ENCODE peak calls at places on chromosomes 1 and 21, in ten cellular contexts. One of them, this sample, is unnamed.

GRCh38 chr1:30302808-30303310 is 420.5 kb downstream of the MATN1 start:
- DNase-seq in GM04504: no peak
- DNase-seq in cardiac fibroblast: no peak
- DNase-seq in WTC11: no peak
- DNase-seq in AG09319: no peak
- DNase-seq in NCI-H187 treated with DMSO at 0.1 percent for 48 hours: peak; percentile 23
- DNase-seq in smooth muscle cell of the brain vasculature: no peak
- DNase-seq in T follicular helper cell: no peak
- DNase-seq in ACHN: no peak
- DNase-seq in occipital lobe: no peak
- DNase-seq in this sample: no peak

GRCh38 chr1:179228783-179229213 is 679 bp downstream of the ABL2 start:
- DNase-seq in smooth muscle cell of the brain vasculature: no peak
- DNase-seq in WTC11: peak; percentile 62
- DNase-seq in cardiac fibroblast: no peak
- DNase-seq in ACHN: peak; percentile 39
- DNase-seq in NCI-H187 treated with DMSO at 0.1 percent for 48 hours: no peak
- DNase-seq in AG09319: no peak
- DNase-seq in occipital lobe: peak; percentile 17
- DNase-seq in T follicular helper cell: no peak
- DNase-seq in GM04504: no peak
- DNase-seq in this sample: peak; percentile 50

GRCh38 chr1:81699234-81699633 is 101.5 kb upstream of the ADGRL2 start:
- DNase-seq in WTC11: no peak
- DNase-seq in T follicular helper cell: no peak
- DNase-seq in AG09319: no peak
- DNase-seq in NCI-H187 treated with DMSO at 0.1 percent for 48 hours: no peak
- DNase-seq in ACHN: no peak
- DNase-seq in occipital lobe: no peak
- DNase-seq in smooth muscle cell of the brain vasculature: no peak
- DNase-seq in cardiac fibroblast: peak; percentile 96
- DNase-seq in GM04504: no peak
- DNase-seq in this sample: no peak

GRCh38 chr1:106952766-106953165 is 103.7 kb upstream of the PRMT6 start:
- DNase-seq in T follicular helper cell: no peak
- DNase-seq in ACHN: no peak
- DNase-seq in AG09319: no peak
- DNase-seq in cardiac fibroblast: no peak
- DNase-seq in GM04504: no peak
- DNase-seq in WTC11: no peak
- DNase-seq in smooth muscle cell of the brain vasculature: no peak
- DNase-seq in NCI-H187 treated with DMSO at 0.1 percent for 48 hours: no peak
- DNase-seq in occipital lobe: no peak
- DNase-seq in this sample: no peak

GRCh38 chr21:31915566-31915965 is 42.7 kb downstream of the HUNK start:
- DNase-seq in WTC11: no peak
- DNase-seq in GM04504: no peak
- DNase-seq in occipital lobe: no peak
- DNase-seq in cardiac fibroblast: no peak
- DNase-seq in T follicular helper cell: no peak
- DNase-seq in ACHN: no peak
- DNase-seq in AG09319: no peak
- DNase-seq in NCI-H187 treated with DMSO at 0.1 percent for 48 hours: no peak
- DNase-seq in smooth muscle cell of the brain vasculature: no peak
- DNase-seq in this sample: no peak

GRCh38 chr1:30523055-30524020 is 200.0 kb downstream of the MATN1 start:
- DNase-seq in AG09319: no peak
- DNase-seq in WTC11: no peak
- DNase-seq in GM04504: peak; percentile 91
- DNase-seq in cardiac fibroblast: peak; percentile 6
- DNase-seq in smooth muscle cell of the brain vasculature: no peak
- DNase-seq in T follicular helper cell: no peak
- DNase-seq in occipital lobe: no peak
- DNase-seq in NCI-H187 treated with DMSO at 0.1 percent for 48 hours: no peak
- DNase-seq in ACHN: peak; percentile 75
- DNase-seq in this sample: no peak

GRCh38 chr21:45622416-45623097 is 21.0 kb upstream of the PCBP3 start:
- DNase-seq in T follicular helper cell: no peak
- DNase-seq in AG09319: no peak
- DNase-seq in WTC11: no peak
- DNase-seq in smooth muscle cell of the brain vasculature: no peak
- DNase-seq in ACHN: no peak
- DNase-seq in cardiac fibroblast: no peak
- DNase-seq in occipital lobe: no peak
- DNase-seq in NCI-H187 treated with DMSO at 0.1 percent for 48 hours: no peak
- DNase-seq in GM04504: no peak
- DNase-seq in this sample: no peak

GRCh38 chr1:21659099-21659923 is 9.8 kb downstream of the RAP1GAP start:
- DNase-seq in WTC11: peak; percentile 86
- DNase-seq in smooth muscle cell of the brain vasculature: peak; percentile 26
- DNase-seq in occipital lobe: peak; percentile 52
- DNase-seq in ACHN: peak; percentile 61
- DNase-seq in NCI-H187 treated with DMSO at 0.1 percent for 48 hours: peak; percentile 11
- DNase-seq in T follicular helper cell: peak; percentile 72
- DNase-seq in GM04504: no peak
- DNase-seq in AG09319: peak; percentile 10
- DNase-seq in cardiac fibroblast: peak; percentile 61
- DNase-seq in this sample: peak; percentile 91

GRCh38 chr1:41891403-41891896 is 27.3 kb downstream of the HIVEP3 start:
- DNase-seq in WTC11: no peak
- DNase-seq in GM04504: no peak
- DNase-seq in cardiac fibroblast: peak; percentile 58
- DNase-seq in smooth muscle cell of the brain vasculature: no peak
- DNase-seq in occipital lobe: no peak
- DNase-seq in NCI-H187 treated with DMSO at 0.1 percent for 48 hours: peak; percentile 28
- DNase-seq in AG09319: no peak
- DNase-seq in ACHN: peak; percentile 70
- DNase-seq in T follicular helper cell: peak; percentile 44
- DNase-seq in this sample: peak; percentile 42

GRCh38 chr1:14650951-14651350 is 52.5 kb downstream of the KAZN start:
- DNase-seq in smooth muscle cell of the brain vasculature: no peak
- DNase-seq in occipital lobe: no peak
- DNase-seq in ACHN: no peak
- DNase-seq in T follicular helper cell: no peak
- DNase-seq in cardiac fibroblast: no peak
- DNase-seq in NCI-H187 treated with DMSO at 0.1 percent for 48 hours: no peak
- DNase-seq in GM04504: no peak
- DNase-seq in WTC11: no peak
- DNase-seq in AG09319: no peak
- DNase-seq in this sample: no peak

GRCh38 chr1:98947071-98947470 is 57.6 kb downstream of the PLPPR5 start:
- DNase-seq in GM04504: no peak
- DNase-seq in cardiac fibroblast: no peak
- DNase-seq in T follicular helper cell: no peak
- DNase-seq in ACHN: no peak
- DNase-seq in WTC11: no peak
- DNase-seq in smooth muscle cell of the brain vasculature: no peak
- DNase-seq in occipital lobe: no peak
- DNase-seq in AG09319: no peak
- DNase-seq in NCI-H187 treated with DMSO at 0.1 percent for 48 hours: no peak
- DNase-seq in this sample: no peak

GRCh38 chr1:40755052-40755451 is 28.5 kb upstream of the KCNQ4 start:
- DNase-seq in NCI-H187 treated with DMSO at 0.1 percent for 48 hours: no peak
- DNase-seq in smooth muscle cell of the brain vasculature: no peak
- DNase-seq in WTC11: no peak
- DNase-seq in occipital lobe: no peak
- DNase-seq in cardiac fibroblast: peak; percentile 84
- DNase-seq in T follicular helper cell: no peak
- DNase-seq in ACHN: no peak
- DNase-seq in AG09319: no peak
- DNase-seq in GM04504: no peak
- DNase-seq in this sample: no peak

GRCh38 chr1:53781654-53782053 is 42.7 kb upstream of the GLIS1 start:
- DNase-seq in occipital lobe: no peak
- DNase-seq in GM04504: peak; percentile 44
- DNase-seq in T follicular helper cell: no peak
- DNase-seq in AG09319: no peak
- DNase-seq in cardiac fibroblast: peak; percentile 61
- DNase-seq in smooth muscle cell of the brain vasculature: no peak
- DNase-seq in ACHN: no peak
- DNase-seq in WTC11: no peak
- DNase-seq in NCI-H187 treated with DMSO at 0.1 percent for 48 hours: no peak
- DNase-seq in this sample: peak; percentile 44

GRCh38 chr21:29018540-29018939 is 609 bp downstream of the RWDD2B start:
- DNase-seq in AG09319: no peak
- DNase-seq in WTC11: no peak
- DNase-seq in cardiac fibroblast: peak; percentile 39
- DNase-seq in smooth muscle cell of the brain vasculature: no peak
- DNase-seq in occipital lobe: no peak
- DNase-seq in NCI-H187 treated with DMSO at 0.1 percent for 48 hours: no peak
- DNase-seq in ACHN: peak; percentile 15
- DNase-seq in GM04504: no peak
- DNase-seq in T follicular helper cell: no peak
- DNase-seq in this sample: no peak

GRCh38 chr1:32051706-32052105 is 21.0 kb upstream of the TMEM39B start:
- DNase-seq in T follicular helper cell: no peak
- DNase-seq in NCI-H187 treated with DMSO at 0.1 percent for 48 hours: no peak
- DNase-seq in WTC11: no peak
- DNase-seq in smooth muscle cell of the brain vasculature: no peak
- DNase-seq in GM04504: no peak
- DNase-seq in occipital lobe: no peak
- DNase-seq in AG09319: no peak
- DNase-seq in ACHN: no peak
- DNase-seq in cardiac fibroblast: no peak
- DNase-seq in this sample: no peak

GRCh38 chr1:228453022-228453560 is 34.1 kb upstream of the RNF187 start:
- DNase-seq in cardiac fibroblast: no peak
- DNase-seq in ACHN: peak; percentile 29
- DNase-seq in WTC11: no peak
- DNase-seq in GM04504: no peak
- DNase-seq in NCI-H187 treated with DMSO at 0.1 percent for 48 hours: no peak
- DNase-seq in occipital lobe: no peak
- DNase-seq in AG09319: no peak
- DNase-seq in T follicular helper cell: no peak
- DNase-seq in smooth muscle cell of the brain vasculature: no peak
- DNase-seq in this sample: no peak

GRCh38 chr1:230280054-230280795 is 145.9 kb downstream of the PGBD5 start:
- DNase-seq in AG09319: no peak
- DNase-seq in GM04504: no peak
- DNase-seq in smooth muscle cell of the brain vasculature: no peak
- DNase-seq in cardiac fibroblast: no peak
- DNase-seq in T follicular helper cell: no peak
- DNase-seq in ACHN: no peak
- DNase-seq in NCI-H187 treated with DMSO at 0.1 percent for 48 hours: no peak
- DNase-seq in WTC11: no peak
- DNase-seq in occipital lobe: no peak
- DNase-seq in this sample: no peak

GRCh38 chr1:160373696-160374095 is 6.8 kb downstream of the NHLH1 start:
- DNase-seq in NCI-H187 treated with DMSO at 0.1 percent for 48 hours: no peak
- DNase-seq in cardiac fibroblast: no peak
- DNase-seq in GM04504: no peak
- DNase-seq in ACHN: no peak
- DNase-seq in occipital lobe: no peak
- DNase-seq in smooth muscle cell of the brain vasculature: no peak
- DNase-seq in AG09319: no peak
- DNase-seq in T follicular helper cell: no peak
- DNase-seq in WTC11: no peak
- DNase-seq in this sample: no peak

GRCh38 chr1:98086796-98087195 is 166.0 kb upstream of the DPYD start:
- DNase-seq in occipital lobe: no peak
- DNase-seq in NCI-H187 treated with DMSO at 0.1 percent for 48 hours: no peak
- DNase-seq in cardiac fibroblast: peak; percentile 99
- DNase-seq in smooth muscle cell of the brain vasculature: peak; percentile 66
- DNase-seq in T follicular helper cell: no peak
- DNase-seq in WTC11: no peak
- DNase-seq in AG09319: peak; percentile 63
- DNase-seq in ACHN: peak; percentile 86
- DNase-seq in GM04504: peak; percentile 85
- DNase-seq in this sample: peak; percentile 33

GRCh38 chr1:110634455-110635281 is 28.5 kb upstream of the KCNA2 start:
- DNase-seq in ACHN: peak; percentile 22
- DNase-seq in GM04504: peak; percentile 14
- DNase-seq in WTC11: no peak
- DNase-seq in occipital lobe: peak; percentile 73
- DNase-seq in T follicular helper cell: peak; percentile 56
- DNase-seq in AG09319: peak; percentile 18
- DNase-seq in cardiac fibroblast: peak; percentile 68
- DNase-seq in smooth muscle cell of the brain vasculature: no peak
- DNase-seq in NCI-H187 treated with DMSO at 0.1 percent for 48 hours: no peak
- DNase-seq in this sample: peak; percentile 66

GRCh38 chr1:238772321-238772720 is 614.0 kb upstream of the CHRM3 start:
- DNase-seq in T follicular helper cell: no peak
- DNase-seq in AG09319: no peak
- DNase-seq in WTC11: no peak
- DNase-seq in ACHN: no peak
- DNase-seq in occipital lobe: no peak
- DNase-seq in smooth muscle cell of the brain vasculature: no peak
- DNase-seq in GM04504: no peak
- DNase-seq in cardiac fibroblast: peak; percentile 36
- DNase-seq in NCI-H187 treated with DMSO at 0.1 percent for 48 hours: no peak
- DNase-seq in this sample: no peak

GRCh38 chr1:54490361-54491248 is 57.4 kb upstream of the ACOT11 start:
- DNase-seq in T follicular helper cell: no peak
- DNase-seq in GM04504: no peak
- DNase-seq in AG09319: no peak
- DNase-seq in NCI-H187 treated with DMSO at 0.1 percent for 48 hours: no peak
- DNase-seq in smooth muscle cell of the brain vasculature: no peak
- DNase-seq in occipital lobe: no peak
- DNase-seq in ACHN: no peak
- DNase-seq in WTC11: peak; percentile 80
- DNase-seq in cardiac fibroblast: no peak
- DNase-seq in this sample: peak; percentile 27

GRCh38 chr1:61812916-61813315 is 70.6 kb downstream of the PATJ start:
- DNase-seq in smooth muscle cell of the brain vasculature: no peak
- DNase-seq in T follicular helper cell: no peak
- DNase-seq in NCI-H187 treated with DMSO at 0.1 percent for 48 hours: no peak
- DNase-seq in occipital lobe: no peak
- DNase-seq in ACHN: no peak
- DNase-seq in AG09319: no peak
- DNase-seq in cardiac fibroblast: no peak
- DNase-seq in GM04504: no peak
- DNase-seq in WTC11: no peak
- DNase-seq in this sample: no peak

GRCh38 chr21:42158846-42159245 is 60.1 kb upstream of the ABCG1 start:
- DNase-seq in WTC11: no peak
- DNase-seq in T follicular helper cell: no peak
- DNase-seq in occipital lobe: no peak
- DNase-seq in NCI-H187 treated with DMSO at 0.1 percent for 48 hours: no peak
- DNase-seq in GM04504: no peak
- DNase-seq in ACHN: no peak
- DNase-seq in AG09319: no peak
- DNase-seq in smooth muscle cell of the brain vasculature: no peak
- DNase-seq in cardiac fibroblast: no peak
- DNase-seq in this sample: no peak

GRCh38 chr1:209431402-209431801 is 152.1 kb upstream of the CAMK1G start:
- DNase-seq in cardiac fibroblast: no peak
- DNase-seq in GM04504: no peak
- DNase-seq in NCI-H187 treated with DMSO at 0.1 percent for 48 hours: no peak
- DNase-seq in WTC11: no peak
- DNase-seq in AG09319: no peak
- DNase-seq in occipital lobe: no peak
- DNase-seq in ACHN: no peak
- DNase-seq in smooth muscle cell of the brain vasculature: no peak
- DNase-seq in T follicular helper cell: no peak
- DNase-seq in this sample: no peak

GRCh38 chr1:234584926-234585325 is 25.1 kb downstream of the IRF2BP2 start:
- DNase-seq in cardiac fibroblast: peak; percentile 39
- DNase-seq in smooth muscle cell of the brain vasculature: no peak
- DNase-seq in AG09319: no peak
- DNase-seq in GM04504: no peak
- DNase-seq in occipital lobe: no peak
- DNase-seq in WTC11: no peak
- DNase-seq in ACHN: no peak
- DNase-seq in NCI-H187 treated with DMSO at 0.1 percent for 48 hours: no peak
- DNase-seq in T follicular helper cell: no peak
- DNase-seq in this sample: no peak

GRCh38 chr1:172909606-172910326 is 141.0 kb downstream of the TNFSF18 start:
- DNase-seq in NCI-H187 treated with DMSO at 0.1 percent for 48 hours: no peak
- DNase-seq in smooth muscle cell of the brain vasculature: no peak
- DNase-seq in AG09319: peak; percentile 72
- DNase-seq in ACHN: peak; percentile 75
- DNase-seq in WTC11: no peak
- DNase-seq in T follicular helper cell: no peak
- DNase-seq in GM04504: peak; percentile 75
- DNase-seq in occipital lobe: no peak
- DNase-seq in cardiac fibroblast: peak; percentile 85
- DNase-seq in this sample: peak; percentile 44

GRCh38 chr1:23263380-23263887 is 46.1 kb upstream of the HTR1D start:
- DNase-seq in T follicular helper cell: no peak
- DNase-seq in NCI-H187 treated with DMSO at 0.1 percent for 48 hours: no peak
- DNase-seq in AG09319: no peak
- DNase-seq in cardiac fibroblast: no peak
- DNase-seq in occipital lobe: no peak
- DNase-seq in WTC11: no peak
- DNase-seq in ACHN: no peak
- DNase-seq in GM04504: no peak
- DNase-seq in smooth muscle cell of the brain vasculature: no peak
- DNase-seq in this sample: no peak

This sample was measured in hepatic stellate cell.